ENCODE peak calls at places on chromosomes 3 and 15, in four cellular contexts. B, W, T and A are unnamed samples.

GRCh38 chr3:97992547-97993173 is 20.4 kb upstream of the RIOX2 start:
- DNase-seq in T (no peak), W (no peak), B (no peak), A (no peak)

GRCh38 chr15:71440479-71441071 is 325.3 kb downstream of the THSD4 start:
- DNase-seq in T (no peak), B (no peak), W (no peak), A (no peak)

GRCh38 chr3:131730581-131730980 is 227.8 kb upstream of the MRPL3 start:
- DNase-seq in W (no peak), T (no peak), B (no peak), A (no peak)

GRCh38 chr3:57224856-57225255 is 2.7 kb upstream of the APPL1 start:
- DNase-seq in T (no peak), W (no peak), B (no peak), A (no peak)

GRCh38 chr3:94004301-94004910 is 24.0 kb downstream of the STX19 start:
- DNase-seq in T (no peak), B (no peak), W (no peak), A (no peak)

GRCh38 chr3:129116482-129116946 is 5.1 kb downstream of the RAB43 start:
- DNase-seq in W (no peak), T (no peak), B (no peak), A (no peak)

GRCh38 chr15:77856718-77857346 is 220.7 kb downstream of the TBC1D2B start:
- DNase-seq in W (peak), B (no peak), T (no peak), A (no peak)

GRCh38 chr15:55389276-55389631 is 18.9 kb downstream of the CCPG1 start:
- DNase-seq in T (no peak), W (no peak), B (no peak), A (no peak)

GRCh38 chr3:112111785-112112402 is 21.2 kb downstream of the GCSAM start:
- DNase-seq in W (no peak), T (no peak), B (peak), A (peak)

GRCh38 chr3:93904568-93904967 is 69.1 kb downstream of the PROS1 start:
- DNase-seq in W (no peak), B (no peak), T (no peak), A (no peak)

GRCh38 chr3:132445812-132446211 is 28.5 kb downstream of the DNAJC13 start:
- DNase-seq in T (no peak), W (no peak), B (no peak), A (no peak)

GRCh38 chr3:131174752-131175151 is 148.1 kb downstream of the NEK11 start:
- DNase-seq in W (no peak), B (no peak), T (no peak), A (no peak)

GRCh38 chr3:51977449-51978142 is 2.7 kb downstream of the ABHD14A start:
- DNase-seq in T (no peak), B (no peak), W (peak), A (no peak)
- TF ChIP-seq CTCF in T (no peak), B (no peak), W (no peak), A (no peak)

GRCh38 chr3:30878862-30879261 is 15.6 kb downstream of the GADL1 start:
- DNase-seq in T (no peak), W (no peak), B (no peak), A (no peak)

GRCh38 chr3:30873667-30874066 is 20.8 kb downstream of the GADL1 start:
- DNase-seq in W (no peak), T (no peak), B (no peak), A (no peak)

GRCh38 chr3:30871720-30872119 is 22.7 kb downstream of the GADL1 start:
- DNase-seq in B (no peak), T (no peak), W (no peak), A (no peak)

GRCh38 chr3:30872879-30873278 is 21.6 kb downstream of the GADL1 start:
- DNase-seq in B (no peak), T (no peak), W (no peak), A (no peak)

DNA sequence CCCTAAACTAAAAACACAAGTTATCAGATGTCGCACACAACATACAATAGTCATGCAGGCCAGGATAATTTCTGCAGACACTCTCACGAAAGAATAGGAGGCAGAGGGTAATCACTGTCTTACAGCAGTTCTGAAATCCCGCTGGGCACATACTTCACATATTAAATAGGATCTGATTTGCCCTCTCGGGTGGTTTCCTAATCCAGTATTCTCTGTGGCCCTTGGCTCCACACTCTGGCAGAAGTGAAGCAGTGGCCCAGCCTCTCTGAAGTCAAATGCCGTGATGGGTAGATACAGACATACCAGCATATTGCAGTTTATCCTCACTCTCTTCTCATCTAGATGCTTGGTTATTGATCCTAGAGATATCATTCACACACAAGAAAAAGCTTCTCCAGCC is 19.0 kb downstream of the GADL1 start:
- DNase-seq in T (no peak), W (no peak), B (no peak), A (no peak)
- TF ChIP-seq CTCF in T (no peak), W (no peak), B (no peak), A (no peak)

DNA sequence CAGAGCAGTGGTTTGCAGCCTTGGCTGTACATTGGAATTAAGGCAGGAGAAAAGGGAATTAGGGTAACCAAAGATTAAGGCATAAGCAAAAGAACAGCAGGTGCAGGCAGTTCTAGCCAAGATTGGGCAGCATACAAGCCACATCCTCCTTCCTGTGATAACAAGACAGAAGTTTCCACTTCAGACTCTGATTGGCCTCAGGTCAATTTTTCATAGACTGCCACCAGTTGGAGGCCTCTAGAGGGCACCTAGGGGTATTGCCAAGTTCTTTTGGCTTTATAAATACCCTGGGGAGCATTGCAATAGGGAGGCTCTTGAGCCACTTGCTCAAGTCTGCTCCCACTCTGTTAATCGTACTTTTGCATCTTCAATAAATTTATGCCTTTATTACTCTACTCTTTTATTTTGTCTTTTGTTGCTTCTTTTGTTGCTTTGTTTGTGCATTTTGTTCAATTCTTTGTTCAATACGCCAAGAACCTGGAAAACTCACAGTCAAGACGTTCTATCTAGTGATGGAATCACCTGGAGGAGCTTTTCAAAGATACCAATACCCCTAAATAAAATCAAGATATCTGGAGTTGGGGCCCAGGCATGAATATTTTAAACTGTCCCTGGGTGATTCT is 32.2 kb upstream of the FMN1 start:
- DNase-seq in T (no peak), B (no peak), W (no peak), A (no peak)
- TF ChIP-seq CTCF in T (peak), B (peak), W (no peak), A (peak)

DNA sequence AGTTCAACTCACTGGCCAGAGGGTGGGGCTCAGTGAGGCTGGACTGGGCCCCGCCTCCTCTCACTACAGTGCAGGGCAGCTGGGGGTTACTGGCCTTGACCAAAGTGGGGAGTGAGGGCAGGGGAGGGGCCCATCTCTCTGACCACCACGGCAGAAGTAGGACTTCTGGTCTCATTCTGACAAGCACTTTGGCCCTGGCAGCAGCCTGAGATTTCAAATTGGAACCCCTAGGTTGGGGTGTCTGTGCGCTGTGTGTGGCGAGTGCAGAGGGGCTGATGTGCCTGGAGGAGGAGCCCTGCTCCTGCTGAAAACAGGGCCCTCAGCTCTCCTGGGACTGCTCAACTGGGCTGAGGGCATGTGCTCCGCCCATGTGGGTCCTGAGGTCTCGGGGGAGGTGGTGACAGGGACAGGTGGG is 60.3 kb upstream of the RPL32 start:
- DNase-seq in W (no peak), T (no peak), B (peak), A (no peak)
- TF ChIP-seq CTCF in W (no peak), T (no peak), B (no peak), A (no peak)

GRCh38 chr3:40901298-40901697 is 298.0 kb upstream of the CTNNB1 start:
- DNase-seq in W (no peak), B (no peak), T (no peak), A (no peak)
- TF ChIP-seq CTCF in W (no peak), B (no peak), T (no peak), A (no peak)

GRCh38 chr3:142930510-142930909 is 33.0 kb downstream of the PAQR9 start:
- DNase-seq in B (no peak), T (no peak), W (no peak), A (no peak)

GRCh38 chr3:142929890-142930289 is 33.6 kb downstream of the PAQR9 start:
- DNase-seq in B (no peak), T (no peak), W (no peak), A (no peak)

GRCh38 chr3:142926368-142926944 is 37.0 kb downstream of the PAQR9 start:
- DNase-seq in B (no peak), T (no peak), W (no peak), A (no peak)

GRCh38 chr3:142931222-142931621 is 32.3 kb downstream of the PAQR9 start:
- DNase-seq in T (no peak), W (no peak), B (no peak), A (no peak)

DNA sequence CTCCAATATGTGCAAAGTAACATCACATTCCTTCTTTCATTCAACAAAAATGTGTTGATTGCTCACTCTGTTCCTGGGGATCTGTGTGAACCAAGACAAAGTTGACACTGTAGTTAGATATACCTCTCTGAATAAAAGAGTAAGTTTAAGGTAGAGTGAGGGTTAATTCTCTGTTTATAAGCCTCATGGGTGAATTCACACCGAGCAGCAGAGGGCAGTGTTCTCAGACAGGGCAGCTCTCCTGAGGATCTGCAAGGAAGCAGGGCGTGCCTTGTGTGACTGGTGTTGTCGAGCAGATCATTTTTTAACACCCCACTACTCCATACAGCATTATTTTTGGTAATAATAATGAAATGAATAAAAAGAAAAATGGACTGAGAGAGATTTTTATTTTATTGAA is 34.4 kb downstream of the PAQR9 start:
- DNase-seq in W (no peak), B (peak), T (no peak), A (no peak)
- TF ChIP-seq CTCF in W (no peak), B (no peak), T (peak), A (peak)

GRCh38 chr3:13069495-13069894 is 3.7 kb downstream of the IQSEC1 start:
- DNase-seq in W (no peak), B (no peak), T (no peak), A (no peak)

GRCh38 chr3:13072239-13073041 is 789 bp downstream of the IQSEC1 start:
- DNase-seq in B (no peak), W (no peak), T (no peak), A (no peak)

GRCh38 chr3:13071695-13072094 is 1.5 kb downstream of the IQSEC1 start:
- DNase-seq in T (no peak), W (no peak), B (no peak), A (no peak)

GRCh38 chr3:13068269-13069010 is 4.8 kb downstream of the IQSEC1 start:
- DNase-seq in W (no peak), T (no peak), B (no peak), A (no peak)

GRCh38 chr3:13070622-13071021 is 2.6 kb downstream of the IQSEC1 start:
- DNase-seq in W (no peak), T (no peak), B (no peak), A (no peak)
- TF ChIP-seq CTCF in W (no peak), T (no peak), B (no peak), A (no peak)